ENCODE peak calls at places on chromosomes 13 and 19, in five cellular contexts. One of them, this sample, is unnamed.

GRCh38 chr19:55647732-55648656 is at the start of gene CCDC106:
- DNase-seq in Peyer's patch: peak; percentile 72
- DNase-seq in cardiac fibroblast: peak; percentile 86
- DNase-seq in AG04450: no peak
- DNase-seq in colonic mucosa: peak; percentile 63
- DNase-seq in this sample: no peak

GRCh38 chr13:100673376-100673830 is 1.2 kb downstream of the TMTC4 start:
- DNase-seq in cardiac fibroblast: no peak
- DNase-seq in Peyer's patch: no peak
- DNase-seq in AG04450: no peak
- DNase-seq in colonic mucosa: peak; percentile 22
- DNase-seq in this sample: no peak

GRCh38 chr19:37389234-37389633 is 18.3 kb downstream of the ZNF527 start:
- DNase-seq in AG04450: no peak
- DNase-seq in cardiac fibroblast: no peak
- DNase-seq in colonic mucosa: no peak
- DNase-seq in Peyer's patch: no peak
- DNase-seq in this sample: no peak

GRCh38 chr19:30666301-30666803 is 294.2 kb downstream of the ZNF536 start:
- DNase-seq in colonic mucosa: peak; percentile 41
- DNase-seq in Peyer's patch: no peak
- DNase-seq in AG04450: no peak
- DNase-seq in cardiac fibroblast: peak; percentile 35
- DNase-seq in this sample: no peak

GRCh38 chr19:1167687-1168561 is 6.1 kb downstream of the SBNO2 start:
- DNase-seq in Peyer's patch: no peak
- DNase-seq in colonic mucosa: no peak
- DNase-seq in AG04450: no peak
- DNase-seq in cardiac fibroblast: no peak
- DNase-seq in this sample: no peak

GRCh38 chr13:79317856-79318255 is 88.2 kb downstream of the RBM26 start:
- DNase-seq in Peyer's patch: no peak
- DNase-seq in colonic mucosa: no peak
- DNase-seq in cardiac fibroblast: no peak
- DNase-seq in AG04450: no peak
- DNase-seq in this sample: no peak

GRCh38 chr19:491146-491741 is 5.0 kb upstream of the MADCAM1 start:
- DNase-seq in cardiac fibroblast: peak; percentile 24
- DNase-seq in Peyer's patch: no peak
- DNase-seq in colonic mucosa: no peak
- DNase-seq in AG04450: no peak
- DNase-seq in this sample: no peak

GRCh38 chr13:50910483-50910805 is 853 bp downstream of the RNASEH2B start:
- DNase-seq in cardiac fibroblast: peak; percentile 45
- DNase-seq in AG04450: no peak
- DNase-seq in colonic mucosa: peak; percentile 28
- DNase-seq in Peyer's patch: peak; percentile 49
- DNase-seq in this sample: no peak

GRCh38 chr13:35916186-35916585 is 215.0 kb downstream of the DCLK1 start:
- DNase-seq in AG04450: no peak
- DNase-seq in Peyer's patch: no peak
- DNase-seq in colonic mucosa: no peak
- DNase-seq in cardiac fibroblast: no peak
- DNase-seq in this sample: no peak

GRCh38 chr19:42048992-42049391 is 21.0 kb downstream of the GRIK5 start:
- DNase-seq in AG04450: no peak
- DNase-seq in cardiac fibroblast: no peak
- DNase-seq in Peyer's patch: no peak
- DNase-seq in colonic mucosa: peak; percentile 64
- DNase-seq in this sample: no peak

GRCh38 chr13:82654851-82655517 is 1227.3 kb downstream of the SLITRK1 start:
- DNase-seq in AG04450: peak; percentile 56
- DNase-seq in colonic mucosa: peak; percentile 25
- DNase-seq in cardiac fibroblast: peak; percentile 70
- DNase-seq in Peyer's patch: no peak
- DNase-seq in this sample: no peak

GRCh38 chr13:99686157-99686572 is 184.9 kb downstream of the TM9SF2 start:
- DNase-seq in colonic mucosa: peak; percentile 62
- DNase-seq in AG04450: no peak
- DNase-seq in cardiac fibroblast: peak; percentile 10
- DNase-seq in Peyer's patch: no peak
- DNase-seq in this sample: no peak

GRCh38 chr13:24107955-24108614 is 52.4 kb upstream of the SPATA13 start:
- DNase-seq in cardiac fibroblast: no peak
- DNase-seq in colonic mucosa: no peak
- DNase-seq in Peyer's patch: no peak
- DNase-seq in AG04450: peak; percentile 16
- DNase-seq in this sample: no peak

GRCh38 chr13:98797456-98797855 is 45.0 kb upstream of the SLC15A1 start:
- DNase-seq in colonic mucosa: no peak
- DNase-seq in AG04450: no peak
- DNase-seq in cardiac fibroblast: no peak
- DNase-seq in Peyer's patch: no peak
- DNase-seq in this sample: no peak

GRCh38 chr13:21641629-21642028 is 29.2 kb upstream of the FGF9 start:
- DNase-seq in Peyer's patch: no peak
- DNase-seq in cardiac fibroblast: no peak
- DNase-seq in colonic mucosa: no peak
- DNase-seq in AG04450: no peak
- DNase-seq in this sample: no peak

GRCh38 chr19:40143612-40144011 is 47.6 kb upstream of the MAP3K10 start:
- DNase-seq in colonic mucosa: no peak
- DNase-seq in AG04450: no peak
- DNase-seq in cardiac fibroblast: no peak
- DNase-seq in Peyer's patch: peak; percentile 40
- DNase-seq in this sample: no peak

GRCh38 chr13:35343417-35343816 is 133.1 kb downstream of the MAB21L1 start:
- DNase-seq in cardiac fibroblast: no peak
- DNase-seq in AG04450: no peak
- DNase-seq in Peyer's patch: no peak
- DNase-seq in colonic mucosa: no peak
- DNase-seq in this sample: no peak

GRCh38 chr13:103703246-103703645 is 637.0 kb upstream of the SLC10A2 start:
- DNase-seq in colonic mucosa: no peak
- DNase-seq in Peyer's patch: no peak
- DNase-seq in cardiac fibroblast: no peak
- DNase-seq in AG04450: no peak
- DNase-seq in this sample: no peak

GRCh38 chr13:21071894-21072293 is 10.5 kb upstream of the LATS2 start:
- DNase-seq in Peyer's patch: no peak
- DNase-seq in cardiac fibroblast: peak; percentile 64
- DNase-seq in colonic mucosa: no peak
- DNase-seq in AG04450: no peak
- DNase-seq in this sample: no peak

GRCh38 chr13:44438234-44438579 is 64.6 kb downstream of the SERP2 start:
- DNase-seq in colonic mucosa: no peak
- DNase-seq in AG04450: no peak
- DNase-seq in Peyer's patch: no peak
- DNase-seq in cardiac fibroblast: no peak
- DNase-seq in this sample: no peak

GRCh38 chr13:44439615-44440014 is 66.0 kb downstream of the SERP2 start:
- DNase-seq in cardiac fibroblast: peak; percentile 19
- DNase-seq in AG04450: no peak
- DNase-seq in colonic mucosa: no peak
- DNase-seq in Peyer's patch: no peak
- DNase-seq in this sample: no peak

GRCh38 chr13:44435142-44435982 is 61.7 kb downstream of the SERP2 start:
- DNase-seq in colonic mucosa: peak; percentile 99
- DNase-seq in cardiac fibroblast: peak; percentile 99
- DNase-seq in Peyer's patch: peak; percentile 92
- DNase-seq in AG04450: peak; percentile 97
- DNase-seq in this sample: peak; percentile 82

GRCh38 chr13:44436589-44437337 is 63.1 kb downstream of the SERP2 start:
- DNase-seq in colonic mucosa: peak; percentile 98
- DNase-seq in cardiac fibroblast: peak; percentile 97
- DNase-seq in AG04450: peak; percentile 85
- DNase-seq in Peyer's patch: peak; percentile 72
- DNase-seq in this sample: peak; percentile 49

DNA sequence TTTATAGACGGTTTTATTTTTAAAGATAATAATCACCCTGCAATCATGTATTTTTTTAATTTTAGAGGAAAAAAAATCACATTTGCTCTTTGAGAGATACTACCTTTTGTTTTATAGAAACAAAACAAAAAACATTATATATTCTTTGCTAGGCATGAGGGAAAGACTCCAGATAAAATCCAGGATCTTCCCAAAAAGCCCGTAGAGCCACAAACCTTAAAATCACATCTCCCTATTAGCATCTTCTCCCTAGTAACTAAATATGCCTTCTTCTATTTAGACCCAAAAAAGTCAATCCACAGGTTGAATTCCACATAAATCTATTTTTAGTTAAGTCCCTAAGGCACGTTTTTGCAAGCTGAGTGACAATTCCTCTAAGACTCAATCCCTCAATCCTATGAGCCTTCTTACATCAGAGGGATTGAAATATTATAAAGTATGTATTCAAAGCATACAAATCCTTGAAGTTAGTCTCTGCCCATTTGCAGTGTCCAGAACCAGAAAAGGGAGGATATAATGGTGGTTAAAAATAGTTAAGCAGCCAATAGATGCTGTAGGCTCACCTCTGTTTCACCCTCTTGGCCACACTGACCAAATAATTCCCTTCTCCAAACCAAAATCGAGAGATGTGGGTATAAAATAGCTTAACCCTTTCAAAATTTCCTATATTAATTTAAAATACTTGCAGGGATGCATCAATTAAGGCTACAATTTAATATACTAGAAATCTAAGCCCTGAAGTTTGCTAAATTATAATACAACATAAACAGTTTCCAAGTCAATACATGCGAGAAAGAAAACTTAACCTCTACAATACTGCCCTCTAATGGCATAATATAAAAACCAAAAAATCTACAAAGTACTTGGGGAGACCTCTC is 64.0 kb downstream of the SERP2 start:
- DNase-seq in Peyer's patch: no peak
- DNase-seq in colonic mucosa: no peak
- DNase-seq in AG04450: no peak
- DNase-seq in cardiac fibroblast: peak; percentile 63
- DNase-seq in this sample: peak; percentile 4
- TF ChIP-seq CTCF in Peyer's patch: peak; percentile 71
- TF ChIP-seq CTCF in colonic mucosa: peak; percentile 58
- TF ChIP-seq CTCF in AG04450: peak; percentile 49
- TF ChIP-seq CTCF in cardiac fibroblast: no peak
- TF ChIP-seq CTCF in this sample: no peak

GRCh38 chr13:45798851-45799250 is 52.7 kb downstream of the SIAH3 start:
- DNase-seq in AG04450: no peak
- DNase-seq in colonic mucosa: no peak
- DNase-seq in Peyer's patch: no peak
- DNase-seq in cardiac fibroblast: no peak
- DNase-seq in this sample: no peak

GRCh38 chr13:45792827-45793303 is 58.7 kb downstream of the SIAH3 start:
- DNase-seq in colonic mucosa: no peak
- DNase-seq in AG04450: no peak
- DNase-seq in cardiac fibroblast: no peak
- DNase-seq in Peyer's patch: no peak
- DNase-seq in this sample: no peak

GRCh38 chr13:45799451-45799850 is 52.1 kb downstream of the SIAH3 start:
- DNase-seq in Peyer's patch: no peak
- DNase-seq in cardiac fibroblast: peak; percentile 12
- DNase-seq in colonic mucosa: no peak
- DNase-seq in AG04450: no peak
- DNase-seq in this sample: no peak

DNA sequence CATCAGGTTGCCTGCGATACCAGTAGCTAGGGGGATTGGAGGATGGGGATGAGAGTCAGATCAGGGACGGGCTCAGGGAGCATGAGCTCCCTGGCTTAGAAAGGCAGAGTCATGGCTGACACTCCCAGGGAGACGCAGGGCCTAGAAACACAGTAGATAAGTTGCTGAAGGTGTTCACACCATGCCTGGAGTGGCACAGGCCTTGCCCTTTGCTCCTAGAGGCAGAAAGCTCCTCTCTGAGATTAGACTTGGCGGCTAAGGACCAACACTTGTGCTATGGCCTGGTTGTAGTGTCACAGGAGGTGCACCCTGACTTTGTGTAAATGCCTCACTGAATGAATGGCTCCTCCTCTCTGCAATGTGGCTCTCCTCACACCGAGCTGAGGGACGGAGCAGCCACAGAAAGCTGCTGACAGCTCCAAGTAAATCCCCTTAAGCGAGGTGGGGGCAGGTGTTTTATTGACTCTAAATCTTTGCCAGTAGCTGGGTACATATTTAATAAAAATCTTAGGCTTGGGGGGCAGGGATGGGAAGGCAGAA is 55.1 kb downstream of the SIAH3 start:
- DNase-seq in Peyer's patch: no peak
- DNase-seq in AG04450: no peak
- DNase-seq in colonic mucosa: no peak
- DNase-seq in cardiac fibroblast: no peak
- DNase-seq in this sample: no peak
- H3K4me3 ChIP-seq in Peyer's patch: no peak overlapping the region
- H3K4me3 ChIP-seq in AG04450: no peak overlapping the region
- H3K4me3 ChIP-seq in colonic mucosa: no peak overlapping the region
- H3K4me3 ChIP-seq in cardiac fibroblast: no peak overlapping the region
- H3K4me3 ChIP-seq in this sample: no peak overlapping the region

DNA sequence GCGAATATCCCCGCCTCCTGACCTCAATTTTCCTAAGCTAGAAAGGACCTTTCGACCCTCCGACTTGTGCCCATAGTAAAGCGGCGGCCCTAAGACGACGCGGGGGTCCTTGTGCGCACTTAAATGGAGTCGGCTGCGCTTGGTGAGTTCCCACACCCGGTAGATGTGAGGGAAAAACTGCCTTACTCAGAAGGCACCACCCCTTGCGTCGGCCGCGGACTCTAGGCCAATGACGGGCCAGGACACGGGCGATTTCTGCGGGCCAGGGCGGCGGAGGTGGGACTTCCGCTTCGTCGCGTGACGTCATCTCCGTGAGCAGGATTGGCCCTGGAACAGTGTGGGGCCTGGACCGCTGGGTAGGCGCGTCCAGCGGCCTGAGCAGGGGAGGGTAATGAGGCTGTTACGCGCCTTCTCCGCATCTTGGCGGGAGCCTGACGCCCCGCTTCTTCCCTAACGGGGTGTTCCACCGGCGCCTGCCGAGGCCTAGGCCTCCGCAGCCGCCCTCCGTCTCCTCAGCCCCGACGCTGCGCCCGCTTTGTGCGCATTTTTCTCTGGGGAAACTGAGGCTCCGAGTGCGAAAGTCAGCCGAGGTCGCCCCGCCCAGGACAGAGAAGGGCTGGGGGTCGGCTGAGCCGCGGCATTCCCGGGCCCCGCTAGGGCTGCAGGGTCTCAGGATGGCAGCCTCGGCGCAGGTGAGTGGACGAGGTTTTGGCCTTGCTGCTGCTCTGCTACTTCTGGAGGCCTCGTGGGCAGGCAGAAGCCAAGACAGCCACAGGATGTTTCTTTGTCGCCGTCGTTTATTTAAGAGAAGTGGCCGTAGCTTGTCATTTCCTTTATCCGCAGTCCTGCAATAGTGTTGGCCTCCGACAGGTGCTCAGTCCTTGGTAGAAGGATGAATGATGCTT is at the start of gene ZNF543:
- DNase-seq in Peyer's patch: peak; percentile 96
- DNase-seq in AG04450: peak; percentile 86
- DNase-seq in cardiac fibroblast: peak; percentile 97
- DNase-seq in colonic mucosa: peak; percentile 96
- DNase-seq in this sample: peak; percentile 66
- TF ChIP-seq CTCF in Peyer's patch: no peak
- TF ChIP-seq CTCF in AG04450: no peak
- TF ChIP-seq CTCF in cardiac fibroblast: no peak
- TF ChIP-seq CTCF in colonic mucosa: no peak
- TF ChIP-seq CTCF in this sample: no peak

DNA sequence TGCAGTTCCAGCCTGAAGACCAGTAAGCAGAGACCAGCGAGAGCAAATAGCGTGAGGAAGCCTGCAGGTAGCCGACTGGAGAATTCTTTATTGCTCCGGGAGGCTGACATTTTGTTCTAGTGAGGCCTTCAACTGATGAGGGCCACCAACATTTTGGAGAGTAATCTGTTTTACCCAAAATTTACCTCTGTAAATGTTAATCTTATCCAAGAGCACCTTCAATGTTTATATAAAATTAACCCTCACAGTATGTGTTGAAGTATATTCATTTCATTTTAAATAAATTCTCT is 546.4 kb upstream of the SLITRK5 start:
- DNase-seq in colonic mucosa: no peak
- DNase-seq in Peyer's patch: no peak
- DNase-seq in cardiac fibroblast: no peak
- DNase-seq in AG04450: no peak
- DNase-seq in this sample: no peak
- H3K4me3 ChIP-seq in colonic mucosa: no peak overlapping the region
- H3K4me3 ChIP-seq in Peyer's patch: no peak overlapping the region
- H3K4me3 ChIP-seq in cardiac fibroblast: no peak overlapping the region
- H3K4me3 ChIP-seq in AG04450: peak overlapping the region; percentile 14
- H3K4me3 ChIP-seq in this sample: no peak overlapping the region

This sample was measured in AG04449.